ENCODE peak calls at places on chromosomes 11 and 22, in four cellular contexts. One of them, this sample, is unnamed.
A peak's percentile ranks its signal among the peaks of the same experiment; 100 is the strongest.

GRCh38 chr22:49299821-49300231 is 527.8 kb downstream of the BRD1 start:
- DNase-seq in fibroblast of mammary gland: no peak
- DNase-seq in cardiac muscle cell: no peak
- DNase-seq in heart left ventricle: peak; percentile 30
- DNase-seq in this sample: no peak

GRCh38 chr11:130455493-130456127 is 7.2 kb downstream of the ADAMTS15 start:
- DNase-seq in fibroblast of mammary gland: no peak
- DNase-seq in cardiac muscle cell: no peak
- DNase-seq in heart left ventricle: peak; percentile 36
- DNase-seq in this sample: no peak

GRCh38 chr11:94525933-94526332 is 13.7 kb downstream of the C11orf97 start:
- DNase-seq in fibroblast of mammary gland: peak; percentile 63
- DNase-seq in cardiac muscle cell: peak; percentile 90
- DNase-seq in heart left ventricle: peak; percentile 83
- DNase-seq in this sample: peak; percentile 62

GRCh38 chr11:76148207-76148606 is 58.1 kb downstream of the WNT11 start:
- DNase-seq in fibroblast of mammary gland: no peak
- DNase-seq in cardiac muscle cell: no peak
- DNase-seq in heart left ventricle: no peak
- DNase-seq in this sample: no peak

GRCh38 chr11:120511804-120512726 is 517 bp downstream of the GRIK4 start:
- DNase-seq in fibroblast of mammary gland: no peak
- DNase-seq in cardiac muscle cell: no peak
- DNase-seq in heart left ventricle: no peak
- DNase-seq in this sample: no peak

GRCh38 chr11:106503901-106504300 is 426.4 kb downstream of the AASDHPPT start:
- DNase-seq in fibroblast of mammary gland: no peak
- DNase-seq in cardiac muscle cell: peak; percentile 24
- DNase-seq in heart left ventricle: no peak
- DNase-seq in this sample: no peak

GRCh38 chr11:62707277-62707771 is at the start of the genes BSCL2 and GNG3:
- DNase-seq in fibroblast of mammary gland: no peak
- DNase-seq in cardiac muscle cell: no peak
- DNase-seq in heart left ventricle: no peak
- DNase-seq in this sample: no peak

GRCh38 chr11:107197932-107198331 is 179.7 kb upstream of the GUCY1A2 start:
- DNase-seq in fibroblast of mammary gland: no peak
- DNase-seq in cardiac muscle cell: no peak
- DNase-seq in heart left ventricle: no peak
- DNase-seq in this sample: no peak

GRCh38 chr11:118142081-118142480 is 10.5 kb downstream of the SCN4B start:
- DNase-seq in fibroblast of mammary gland: peak; percentile 45
- DNase-seq in cardiac muscle cell: peak; percentile 19
- DNase-seq in heart left ventricle: no peak
- DNase-seq in this sample: peak; percentile 78

GRCh38 chr11:105937331-105937730 is 84.7 kb downstream of the MSANTD4 start:
- DNase-seq in fibroblast of mammary gland: peak; percentile 30
- DNase-seq in cardiac muscle cell: peak; percentile 21
- DNase-seq in heart left ventricle: no peak
- DNase-seq in this sample: no peak

GRCh38 chr22:30855677-30856518 is 112.7 kb downstream of the MORC2 start:
- DNase-seq in fibroblast of mammary gland: peak; percentile 11
- DNase-seq in cardiac muscle cell: no peak
- DNase-seq in heart left ventricle: no peak
- DNase-seq in this sample: no peak

GRCh38 chr11:115222863-115223530 is 281.2 kb downstream of the CADM1 start:
- DNase-seq in fibroblast of mammary gland: no peak
- DNase-seq in cardiac muscle cell: no peak
- DNase-seq in heart left ventricle: no peak
- DNase-seq in this sample: no peak

GRCh38 chr11:10450451-10451398 is 4.3 kb upstream of the AMPD3 start:
- DNase-seq in fibroblast of mammary gland: no peak
- DNase-seq in cardiac muscle cell: peak; percentile 41
- DNase-seq in heart left ventricle: peak; percentile 74
- DNase-seq in this sample: no peak

GRCh38 chr22:50267591-50268390 is 2.4 kb downstream of the MAPK11 start:
- DNase-seq in fibroblast of mammary gland: peak; percentile 27
- DNase-seq in cardiac muscle cell: peak; percentile 70
- DNase-seq in heart left ventricle: peak; percentile 81
- DNase-seq in this sample: no peak

GRCh38 chr22:26479043-26479791 is 4.4 kb downstream of the HPS4 start:
- DNase-seq in fibroblast of mammary gland: no peak
- DNase-seq in cardiac muscle cell: no peak
- DNase-seq in heart left ventricle: no peak
- DNase-seq in this sample: no peak

GRCh38 chr11:61173456-61173855 is 12.2 kb upstream of the VPS37C start:
- DNase-seq in fibroblast of mammary gland: peak; percentile 46
- DNase-seq in cardiac muscle cell: peak; percentile 26
- DNase-seq in heart left ventricle: no peak
- DNase-seq in this sample: no peak

GRCh38 chr11:81705283-81705682 is 1028.4 kb downstream of the FAM181B start:
- DNase-seq in fibroblast of mammary gland: no peak
- DNase-seq in cardiac muscle cell: no peak
- DNase-seq in heart left ventricle: no peak
- DNase-seq in this sample: no peak

DNA sequence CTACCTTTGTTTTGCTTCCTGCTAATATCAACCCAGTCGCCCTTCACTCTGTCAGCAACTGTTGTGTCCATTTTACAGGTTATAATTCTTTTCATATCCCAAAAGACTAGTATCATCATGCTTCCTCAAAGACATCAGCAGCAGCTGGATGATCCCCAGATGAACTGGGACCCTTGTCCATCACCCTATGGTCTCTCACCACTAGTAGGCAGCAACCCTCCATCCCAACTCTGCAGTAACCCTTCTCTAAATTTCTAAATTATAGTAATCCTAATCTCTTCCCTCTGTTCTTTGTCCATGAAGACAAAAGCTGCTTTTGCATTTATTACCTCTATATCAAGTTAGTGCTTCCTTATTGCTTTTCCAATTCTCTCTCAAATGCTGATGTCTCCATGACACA is 1025.8 kb downstream of the FAM181B start:
- DNase-seq in fibroblast of mammary gland: no peak
- DNase-seq in cardiac muscle cell: no peak
- DNase-seq in heart left ventricle: no peak
- DNase-seq in this sample: no peak
- TF ChIP-seq CTCF in fibroblast of mammary gland: peak; percentile 20
- TF ChIP-seq CTCF in cardiac muscle cell: peak; percentile 17
- TF ChIP-seq CTCF in heart left ventricle: no peak
- TF ChIP-seq CTCF in this sample: no peak

GRCh38 chr11:128905345-128906184 is 14.4 kb downstream of the KCNJ5 start:
- DNase-seq in fibroblast of mammary gland: peak; percentile 39
- DNase-seq in cardiac muscle cell: peak; percentile 38
- DNase-seq in heart left ventricle: peak; percentile 71
- DNase-seq in this sample: no peak
- TF ChIP-seq CTCF in fibroblast of mammary gland: peak; percentile 41
- TF ChIP-seq CTCF in cardiac muscle cell: peak; percentile 45
- TF ChIP-seq CTCF in heart left ventricle: peak; percentile 17
- TF ChIP-seq CTCF in this sample: peak; percentile 55

DNA sequence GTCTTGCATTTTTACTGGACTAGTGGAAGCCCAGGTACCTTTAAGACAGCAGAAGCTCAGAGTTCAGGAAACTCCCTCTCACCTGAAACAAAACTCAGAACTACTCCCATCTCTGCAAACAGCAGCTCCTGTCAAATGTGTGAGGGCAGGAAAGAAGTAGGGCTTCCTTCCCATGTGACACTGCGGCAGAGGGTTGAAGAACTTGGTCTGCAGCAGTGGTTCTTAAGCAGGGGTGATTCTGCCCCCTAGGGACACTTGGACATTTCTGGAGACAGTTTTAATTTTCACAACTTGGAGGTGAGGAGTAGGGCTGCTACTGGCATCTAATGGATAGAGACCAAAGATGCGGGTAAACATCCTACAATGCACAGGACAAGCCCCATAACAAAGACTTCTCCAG is 63.4 kb downstream of the RCN1 start:
- DNase-seq in fibroblast of mammary gland: peak; percentile 32
- DNase-seq in cardiac muscle cell: peak; percentile 64
- DNase-seq in heart left ventricle: no peak
- DNase-seq in this sample: no peak
- TF ChIP-seq CTCF in fibroblast of mammary gland: no peak
- TF ChIP-seq CTCF in cardiac muscle cell: peak; percentile 31
- TF ChIP-seq CTCF in heart left ventricle: no peak
- TF ChIP-seq CTCF in this sample: no peak

DNA sequence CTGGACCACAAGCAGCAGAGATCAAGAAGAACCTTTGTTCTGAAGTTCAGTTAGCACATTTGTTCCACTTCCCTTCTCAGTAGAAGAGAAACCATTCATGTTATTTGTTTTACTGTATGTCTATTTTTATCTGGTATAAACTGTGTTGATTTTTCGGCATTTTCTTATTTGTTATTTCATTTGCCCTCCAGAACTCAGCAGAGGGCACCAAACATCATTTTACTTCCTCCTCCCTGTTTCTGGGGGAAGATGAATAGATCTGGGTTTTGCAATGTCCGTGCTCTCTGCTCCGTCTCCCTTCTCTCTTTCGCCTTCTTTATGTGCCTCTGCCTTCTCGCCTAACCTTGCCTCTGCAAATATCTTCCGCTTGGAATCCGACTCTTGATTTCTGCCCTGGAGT is 366.9 kb downstream of the NTM start:
- DNase-seq in fibroblast of mammary gland: no peak
- DNase-seq in cardiac muscle cell: peak; percentile 25
- DNase-seq in heart left ventricle: no peak
- DNase-seq in this sample: no peak
- TF ChIP-seq CTCF in fibroblast of mammary gland: peak; percentile 15
- TF ChIP-seq CTCF in cardiac muscle cell: no peak
- TF ChIP-seq CTCF in heart left ventricle: no peak
- TF ChIP-seq CTCF in this sample: no peak

GRCh38 chr22:41021039-41021654 is 70.0 kb downstream of the RBX1 start:
- DNase-seq in fibroblast of mammary gland: no peak
- DNase-seq in cardiac muscle cell: peak; percentile 10
- DNase-seq in heart left ventricle: no peak
- DNase-seq in this sample: no peak

GRCh38 chr22:41022470-41023298 is 69.7 kb upstream of the EP300 start:
- DNase-seq in fibroblast of mammary gland: peak; percentile 78
- DNase-seq in cardiac muscle cell: peak; percentile 96
- DNase-seq in heart left ventricle: peak; percentile 96
- DNase-seq in this sample: peak; percentile 90

GRCh38 chr22:41023299-41023623 is 69.1 kb upstream of the EP300 start:
- DNase-seq in fibroblast of mammary gland: no peak
- DNase-seq in cardiac muscle cell: no peak
- DNase-seq in heart left ventricle: no peak
- DNase-seq in this sample: no peak

DNA sequence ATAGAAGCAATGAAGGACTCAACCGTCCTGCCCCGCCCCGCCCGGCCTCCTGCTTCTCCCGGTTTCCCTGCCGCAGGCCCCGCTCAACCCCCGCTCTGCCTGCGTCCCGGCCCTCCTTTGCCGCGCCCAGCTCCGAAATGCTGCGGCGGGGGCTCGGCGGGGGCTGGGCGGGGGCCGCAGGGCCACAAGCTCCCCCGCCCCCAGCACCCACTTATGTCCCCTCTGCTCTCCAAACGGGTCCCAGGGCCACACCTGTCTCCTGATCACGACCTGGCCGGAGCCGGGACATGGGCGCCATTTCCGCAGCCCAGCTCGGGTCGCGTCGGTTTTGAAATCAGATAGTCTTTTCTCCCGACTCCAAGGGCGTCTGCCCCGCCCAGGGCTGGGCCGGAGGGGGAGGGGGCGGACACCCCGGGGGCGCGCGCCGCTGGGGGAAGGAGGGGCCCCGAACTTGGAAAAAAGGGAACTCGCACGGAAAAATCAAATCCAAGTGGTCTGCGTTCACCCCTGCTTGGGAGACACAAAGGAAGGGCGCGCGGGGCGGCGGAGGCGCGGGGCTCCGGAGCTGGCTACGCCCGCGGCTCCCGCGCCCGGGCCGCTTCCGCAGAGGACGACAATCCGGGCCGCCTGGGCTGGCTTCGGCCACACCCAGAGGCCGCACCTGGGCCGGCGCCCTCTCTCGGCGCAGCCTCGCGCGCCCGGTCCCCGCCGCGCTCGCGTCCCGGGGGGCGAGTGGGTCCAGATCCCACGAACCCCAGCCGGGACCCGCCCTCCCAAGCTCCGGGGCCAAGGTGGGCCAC is 70.5 kb upstream of the EP300 start:
- DNase-seq in fibroblast of mammary gland: peak; percentile 44
- DNase-seq in cardiac muscle cell: peak; percentile 72
- DNase-seq in heart left ventricle: peak; percentile 89
- DNase-seq in this sample: peak; percentile 83
- TF ChIP-seq CTCF in fibroblast of mammary gland: no peak
- TF ChIP-seq CTCF in cardiac muscle cell: no peak
- TF ChIP-seq CTCF in heart left ventricle: no peak
- TF ChIP-seq CTCF in this sample: no peak

DNA sequence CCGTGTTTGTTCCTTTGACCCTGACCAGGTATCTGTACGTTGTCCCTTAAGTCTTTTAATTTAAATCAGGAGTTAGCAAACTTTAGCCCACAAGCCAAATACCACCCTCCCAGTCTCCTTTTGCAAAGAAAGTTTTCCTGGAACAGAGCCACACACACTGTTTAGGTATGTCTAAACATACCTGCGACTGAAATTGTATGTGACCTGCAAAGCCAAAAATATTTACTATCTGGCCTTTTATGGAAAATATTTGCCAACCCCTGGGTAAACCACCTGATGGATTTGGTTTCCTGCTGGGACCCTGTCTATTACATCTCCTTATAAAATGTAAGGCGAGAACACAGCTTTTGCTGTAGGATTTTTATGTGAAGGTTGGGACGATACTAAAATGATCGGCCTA is 20.2 kb upstream of the RCN1 start:
- DNase-seq in fibroblast of mammary gland: no peak
- DNase-seq in cardiac muscle cell: no peak
- DNase-seq in heart left ventricle: no peak
- DNase-seq in this sample: no peak
- TF ChIP-seq CTCF in fibroblast of mammary gland: no peak
- TF ChIP-seq CTCF in cardiac muscle cell: no peak
- TF ChIP-seq CTCF in heart left ventricle: no peak
- TF ChIP-seq CTCF in this sample: no peak

This sample was measured in CD14-positive monocyte.